ENCODE peak calls at places on chromosomes 7 and 10, in eight cellular contexts. One of them, this sample, is unnamed.

GRCh38 chr7:67462781-67463191 is 466.2 kb downstream of the TYW1 start:
- DNase-seq in AG10803: peak; percentile 60
- DNase-seq in CD8-positive, alpha-beta memory T cell: no peak
- DNase-seq in globus pallidus: peak; percentile 3
- DNase-seq in substantia nigra: no peak
- DNase-seq in cardiac septum: no peak
- DNase-seq in effector CD4-positive, alpha-beta T cell: no peak
- DNase-seq in stimulated activated CD4-positive, alpha-beta T cell treated with anti-CD3 and anti-CD28 coated beads, Interleukin-1b, Interleukin-23, amount 100 ng/mL, for 24 hours: no peak
- DNase-seq in this sample: no peak

GRCh38 chr10:67790534-67791408 is 47.2 kb downstream of the DNAJC12 start:
- DNase-seq in AG10803: peak; percentile 71
- DNase-seq in CD8-positive, alpha-beta memory T cell: no peak
- DNase-seq in globus pallidus: no peak
- DNase-seq in substantia nigra: no peak
- DNase-seq in cardiac septum: no peak
- DNase-seq in effector CD4-positive, alpha-beta T cell: no peak
- DNase-seq in stimulated activated CD4-positive, alpha-beta T cell treated with anti-CD3 and anti-CD28 coated beads, Interleukin-1b, Interleukin-23, amount 100 ng/mL, for 24 hours: peak; percentile 7
- DNase-seq in this sample: peak; percentile 30

GRCh38 chr10:133438711-133439273 is 14.4 kb upstream of the SPRN start:
- DNase-seq in AG10803: no peak
- DNase-seq in CD8-positive, alpha-beta memory T cell: no peak
- DNase-seq in globus pallidus: no peak
- DNase-seq in substantia nigra: no peak
- DNase-seq in cardiac septum: peak; percentile 69
- DNase-seq in effector CD4-positive, alpha-beta T cell: no peak
- DNase-seq in stimulated activated CD4-positive, alpha-beta T cell treated with anti-CD3 and anti-CD28 coated beads, Interleukin-1b, Interleukin-23, amount 100 ng/mL, for 24 hours: no peak
- DNase-seq in this sample: no peak

GRCh38 chr10:77156406-77156879 is 481.2 kb downstream of the KCNMA1 start:
- DNase-seq in AG10803: peak; percentile 68
- DNase-seq in CD8-positive, alpha-beta memory T cell: no peak
- DNase-seq in globus pallidus: no peak
- DNase-seq in substantia nigra: no peak
- DNase-seq in cardiac septum: no peak
- DNase-seq in effector CD4-positive, alpha-beta T cell: no peak
- DNase-seq in stimulated activated CD4-positive, alpha-beta T cell treated with anti-CD3 and anti-CD28 coated beads, Interleukin-1b, Interleukin-23, amount 100 ng/mL, for 24 hours: no peak
- DNase-seq in this sample: no peak

GRCh38 chr7:130365511-130366441 is 14.5 kb upstream of the CPA1 start:
- DNase-seq in AG10803: peak; percentile 97
- DNase-seq in CD8-positive, alpha-beta memory T cell: no peak
- DNase-seq in globus pallidus: no peak
- DNase-seq in substantia nigra: peak; percentile 8
- DNase-seq in cardiac septum: peak; percentile 74
- DNase-seq in effector CD4-positive, alpha-beta T cell: no peak
- DNase-seq in stimulated activated CD4-positive, alpha-beta T cell treated with anti-CD3 and anti-CD28 coated beads, Interleukin-1b, Interleukin-23, amount 100 ng/mL, for 24 hours: no peak
- DNase-seq in this sample: peak; percentile 76

GRCh38 chr10:46296629-46297275 is 10.0 kb downstream of the ANTXRL start:
- DNase-seq in AG10803: no peak
- DNase-seq in CD8-positive, alpha-beta memory T cell: no peak
- DNase-seq in globus pallidus: no peak
- DNase-seq in substantia nigra: no peak
- DNase-seq in cardiac septum: no peak
- DNase-seq in effector CD4-positive, alpha-beta T cell: no peak
- DNase-seq in stimulated activated CD4-positive, alpha-beta T cell treated with anti-CD3 and anti-CD28 coated beads, Interleukin-1b, Interleukin-23, amount 100 ng/mL, for 24 hours: no peak
- DNase-seq in this sample: no peak

GRCh38 chr7:46150721-46151120 is 229.6 kb upstream of the IGFBP3 start:
- DNase-seq in AG10803: peak; percentile 83
- DNase-seq in CD8-positive, alpha-beta memory T cell: no peak
- DNase-seq in globus pallidus: no peak
- DNase-seq in substantia nigra: no peak
- DNase-seq in cardiac septum: no peak
- DNase-seq in effector CD4-positive, alpha-beta T cell: no peak
- DNase-seq in stimulated activated CD4-positive, alpha-beta T cell treated with anti-CD3 and anti-CD28 coated beads, Interleukin-1b, Interleukin-23, amount 100 ng/mL, for 24 hours: no peak
- DNase-seq in this sample: no peak

GRCh38 chr10:5512331-5512730 is 12.4 kb upstream of the CALML3 start:
- DNase-seq in AG10803: no peak
- DNase-seq in CD8-positive, alpha-beta memory T cell: no peak
- DNase-seq in globus pallidus: no peak
- DNase-seq in substantia nigra: no peak
- DNase-seq in cardiac septum: peak; percentile 50
- DNase-seq in effector CD4-positive, alpha-beta T cell: no peak
- DNase-seq in stimulated activated CD4-positive, alpha-beta T cell treated with anti-CD3 and anti-CD28 coated beads, Interleukin-1b, Interleukin-23, amount 100 ng/mL, for 24 hours: no peak
- DNase-seq in this sample: no peak

GRCh38 chr7:3056713-3057388 is 13.2 kb upstream of the CARD11 start:
- DNase-seq in AG10803: no peak
- DNase-seq in CD8-positive, alpha-beta memory T cell: no peak
- DNase-seq in globus pallidus: no peak
- DNase-seq in substantia nigra: no peak
- DNase-seq in cardiac septum: no peak
- DNase-seq in effector CD4-positive, alpha-beta T cell: no peak
- DNase-seq in stimulated activated CD4-positive, alpha-beta T cell treated with anti-CD3 and anti-CD28 coated beads, Interleukin-1b, Interleukin-23, amount 100 ng/mL, for 24 hours: no peak
- DNase-seq in this sample: no peak

GRCh38 chr7:142323706-142324105 is 65.8 kb upstream of the PRSS58 start:
- DNase-seq in AG10803: no peak
- DNase-seq in CD8-positive, alpha-beta memory T cell: no peak
- DNase-seq in globus pallidus: peak; percentile 53
- DNase-seq in substantia nigra: peak; percentile 60
- DNase-seq in cardiac septum: no peak
- DNase-seq in effector CD4-positive, alpha-beta T cell: peak; percentile 20
- DNase-seq in stimulated activated CD4-positive, alpha-beta T cell treated with anti-CD3 and anti-CD28 coated beads, Interleukin-1b, Interleukin-23, amount 100 ng/mL, for 24 hours: peak; percentile 31
- DNase-seq in this sample: peak; percentile 30

This sample was measured in foreskin keratinocyte.